ENCODE peak calls at places on chromosomes 6 and 20, in eight cellular contexts. Q is lung, O is fibroblast of pulmonary artery, F is DND-41, P is cardiac muscle cell, W is hepatocyte, I is fibroblast of mammary gland, M is left ventricle myocardium inferior. B is an unnamed sample.

GRCh38 chr20:3510110-3510509 is 39.3 kb downstream of the ATRN start:
- DNase-seq in Q (no peak), O (no peak), F (no peak), P (no peak), W (no peak), I (no peak), M (no peak), B (no peak)

GRCh38 chr20:22449115-22449973 is 135.0 kb downstream of the FOXA2 start:
- DNase-seq in Q (peak), O (no peak), F (no peak), P (no peak), W (no peak), I (no peak), M (no peak), B (peak)

GRCh38 chr20:64080013-64080812 is at the start of gene OPRL1:
- DNase-seq in Q (no peak), O (peak), F (no peak), P (no peak), W (no peak), I (no peak), M (no peak), B (no peak)

GRCh38 chr6:117200067-117200466 is 65.3 kb upstream of the VGLL2 start:
- DNase-seq in Q (no peak), O (no peak), F (no peak), P (peak), W (no peak), I (no peak), M (peak), B (no peak)

GRCh38 chr6:27130668-27131428 is 116.7 kb upstream of the PRSS16 start:
- DNase-seq in Q (no peak), O (no peak), F (no peak), P (no peak), W (no peak), I (no peak), M (no peak), B (no peak)

GRCh38 chr6:166736606-166737005 is 109.6 kb upstream of the RPS6KA2 start:
- DNase-seq in Q (no peak), O (peak), F (no peak), P (no peak), W (peak), I (peak), M (no peak), B (peak)

GRCh38 chr6:16821834-16822264 is 60.6 kb upstream of the ATXN1 start:
- DNase-seq in Q (no peak), O (no peak), F (no peak), P (no peak), W (peak), I (no peak), M (no peak), B (no peak)

GRCh38 chr6:111338843-111339242 is 144.2 kb downstream of the REV3L start:
- DNase-seq in Q (no peak), O (no peak), F (no peak), P (no peak), W (no peak), I (no peak), M (no peak), B (no peak)

GRCh38 chr6:52390361-52390727 is 28.4 kb downstream of the PAQR8 start:
- DNase-seq in Q (no peak), O (peak), F (peak), P (no peak), W (peak), I (peak), M (no peak), B (peak)

GRCh38 chr20:44115181-44115580 is 71.8 kb downstream of the JPH2 start:
- DNase-seq in Q (no peak), O (no peak), F (no peak), P (no peak), W (no peak), I (no peak), M (no peak), B (no peak)

GRCh38 chr6:7048859-7049258 is 58.9 kb upstream of the RREB1 start:
- DNase-seq in Q (no peak), O (no peak), F (no peak), P (no peak), W (no peak), I (no peak), M (no peak), B (no peak)

GRCh38 chr20:48732081-48732829 is 95.5 kb downstream of the PREX1 start:
- DNase-seq in Q (no peak), O (no peak), F (no peak), P (no peak), W (no peak), I (no peak), M (no peak), B (no peak)

GRCh38 chr6:168024951-168025510 is 27.6 kb downstream of the KIF25 start:
- DNase-seq in Q (no peak), O (no peak), F (no peak), P (no peak), W (no peak), I (no peak), M (no peak), B (no peak)

GRCh38 chr6:29376003-29376402 is 912 bp upstream of the OR12D3 start:
- DNase-seq in Q (no peak), O (peak), F (no peak), P (peak), W (peak), I (peak), M (no peak), B (no peak)

GRCh38 chr20:23782366-23782983 is 31.7 kb upstream of the CST1 start:
- DNase-seq in Q (no peak), O (peak), F (peak), P (peak), W (peak), I (peak), M (no peak), B (peak)

GRCh38 chr6:112912351-112913101 is 565.4 kb downstream of the RFPL4B start:
- DNase-seq in Q (no peak), O (peak), F (no peak), P (no peak), W (peak), I (no peak), M (no peak), B (peak)

GRCh38 chr20:43751167-43752050 is 24.6 kb upstream of the GTSF1L start:
- DNase-seq in Q (no peak), O (peak), F (peak), P (no peak), W (no peak), I (peak), M (no peak), B (peak)

GRCh38 chr6:155174576-155175174 is 89.1 kb upstream of the CLDN20 start:
- DNase-seq in Q (peak), O (peak), F (peak), P (peak), W (peak), I (peak), M (no peak), B (peak)

GRCh38 chr6:2476376-2476775 is 231.0 kb upstream of the GMDS start:
- DNase-seq in Q (no peak), O (peak), F (no peak), P (no peak), W (peak), I (peak), M (no peak), B (peak)

GRCh38 chr6:88843040-88843439 is 120.4 kb downstream of the RNGTT start:
- DNase-seq in Q (no peak), O (peak), F (no peak), P (no peak), W (no peak), I (peak), M (no peak), B (peak)

GRCh38 chr20:45366631-45367030 is 3.7 kb downstream of the SYS1 start:
- DNase-seq in Q (no peak), O (no peak), F (no peak), P (no peak), W (no peak), I (no peak), M (no peak), B (no peak)

GRCh38 chr6:35485402-35485877 is 11.4 kb downstream of the TEAD3 start:
- DNase-seq in Q (peak), O (peak), F (no peak), P (peak), W (peak), I (no peak), M (no peak), B (peak)

GRCh38 chr6:43115365-43115764 is 39.3 kb downstream of the PTK7 start:
- DNase-seq in Q (no peak), O (no peak), F (no peak), P (no peak), W (no peak), I (no peak), M (no peak), B (no peak)

GRCh38 chr6:33813246-33813904 is 9.6 kb upstream of the MLN start:
- DNase-seq in Q (no peak), O (no peak), F (no peak), P (no peak), W (no peak), I (no peak), M (no peak), B (no peak)

GRCh38 chr6:72554761-72555221 is 67.1 kb upstream of the KCNQ5 start:
- DNase-seq in Q (no peak), O (peak), F (no peak), P (no peak), W (no peak), I (no peak), M (no peak), B (peak)

GRCh38 chr6:75334266-75335040 is 49.9 kb upstream of the TMEM30A start:
- DNase-seq in Q (no peak), O (peak), F (no peak), P (peak), W (peak), I (peak), M (no peak), B (peak)

GRCh38 chr6:90180526-90180925 is 116.1 kb downstream of the BACH2 start:
- DNase-seq in Q (no peak), O (no peak), F (no peak), P (no peak), W (no peak), I (no peak), M (no peak), B (no peak)
- TF ChIP-seq CTCF in Q (no peak), O (no peak), F (no peak), P (no peak), W (no peak), I (no peak), M (no peak), B (no peak)

GRCh38 chr6:100445512-100445911 is 19.2 kb downstream of the SIM1 start:
- DNase-seq in Q (no peak), O (no peak), F (no peak), P (no peak), W (no peak), I (no peak), M (no peak), B (no peak)

GRCh38 chr6:100447900-100448700 is 16.6 kb downstream of the SIM1 start:
- DNase-seq in Q (no peak), O (no peak), F (no peak), P (no peak), W (no peak), I (no peak), M (no peak), B (no peak)

GRCh38 chr6:100446922-100447899 is 17.5 kb downstream of the SIM1 start:
- DNase-seq in Q (no peak), O (no peak), F (no peak), P (no peak), W (no peak), I (no peak), M (no peak), B (no peak)

GRCh38 chr6:100449239-100449691 is 15.5 kb downstream of the SIM1 start:
- DNase-seq in Q (no peak), O (no peak), F (no peak), P (no peak), W (no peak), I (no peak), M (no peak), B (no peak)

DNA sequence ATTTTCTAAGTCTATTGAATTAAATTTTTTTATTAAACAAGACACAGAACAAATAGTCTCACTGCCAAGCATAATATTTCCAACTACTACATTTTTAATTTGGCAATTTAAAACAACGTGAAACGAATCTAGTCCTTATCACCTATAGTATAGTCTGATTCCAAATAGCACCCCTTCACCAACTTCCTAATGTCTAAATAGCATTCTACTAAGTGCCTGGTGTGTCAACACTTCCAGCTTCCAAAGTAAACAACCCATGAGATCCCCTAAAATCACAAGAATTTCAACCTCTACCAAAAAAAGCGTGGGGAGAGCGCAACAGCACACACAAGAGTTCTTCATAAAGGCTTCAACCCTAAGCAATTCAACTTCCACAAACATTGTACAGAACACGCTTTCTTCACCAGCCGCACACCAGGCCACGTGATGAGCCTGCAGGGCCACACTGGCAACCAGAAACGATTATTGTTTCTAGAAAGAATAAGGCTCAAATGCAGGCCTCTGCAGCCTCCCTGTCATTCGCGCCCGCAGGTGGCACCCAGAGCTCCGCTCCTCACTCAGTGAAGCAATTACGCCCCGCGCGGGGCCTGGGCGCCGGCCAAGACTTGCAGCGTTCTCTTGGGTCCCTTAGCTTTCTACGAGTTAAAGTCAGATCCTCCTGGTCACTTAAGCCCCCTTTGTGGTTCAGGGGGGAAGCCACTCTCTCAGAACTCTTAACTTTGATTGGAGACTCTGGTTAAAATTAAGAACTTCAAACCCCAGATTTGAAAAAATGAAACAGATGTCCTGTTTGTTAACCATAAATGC is 18.4 kb downstream of the SIM1 start:
- DNase-seq in Q (no peak), O (no peak), F (no peak), P (no peak), W (no peak), I (no peak), M (no peak), B (no peak)
- H3K4me3 ChIP-seq in Q (no peak), O (no peak), F (no peak), P (no peak), W (no peak), I (no peak), M (peak), B (no peak)

GRCh38 chr20:52899221-52899620 is 72.9 kb upstream of the TSHZ2 start:
- DNase-seq in Q (no peak), O (no peak), F (no peak), P (no peak), W (no peak), I (no peak), M (no peak), B (no peak)

GRCh38 chr20:52896348-52896747 is 75.8 kb upstream of the TSHZ2 start:
- DNase-seq in Q (no peak), O (no peak), F (no peak), P (no peak), W (no peak), I (peak), M (no peak), B (no peak)

GRCh38 chr20:52893498-52893897 is 78.7 kb upstream of the TSHZ2 start:
- DNase-seq in Q (no peak), O (no peak), F (no peak), P (no peak), W (no peak), I (no peak), M (no peak), B (no peak)

GRCh38 chr20:52892023-52892422 is 80.1 kb upstream of the TSHZ2 start:
- DNase-seq in Q (no peak), O (no peak), F (no peak), P (no peak), W (no peak), I (no peak), M (no peak), B (no peak)

DNA sequence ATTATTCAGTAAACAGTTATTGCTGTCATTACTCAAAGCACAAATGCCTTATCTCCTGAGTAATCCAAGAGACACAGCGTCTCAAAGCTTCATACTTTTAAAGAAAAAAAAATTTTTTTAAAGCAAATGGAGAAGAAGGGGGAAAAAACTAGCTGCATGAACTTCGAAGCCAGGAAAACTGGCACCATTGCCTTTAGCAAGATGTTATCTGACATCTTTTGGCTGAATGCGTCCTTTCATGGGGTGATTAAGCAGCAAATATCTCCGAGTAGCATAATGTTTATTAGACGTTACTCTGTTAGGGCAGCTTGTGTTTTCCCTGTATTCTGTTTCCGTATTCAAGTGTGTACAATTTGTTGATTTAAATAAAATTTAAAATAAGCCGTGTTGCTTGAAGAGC is 76.5 kb upstream of the TSHZ2 start:
- DNase-seq in Q (no peak), O (no peak), F (no peak), P (no peak), W (no peak), I (no peak), M (no peak), B (peak)
- TF ChIP-seq CTCF in Q (no peak), O (no peak), F (no peak), P (no peak), W (no peak), I (no peak), M (no peak), B (no peak)

DNA sequence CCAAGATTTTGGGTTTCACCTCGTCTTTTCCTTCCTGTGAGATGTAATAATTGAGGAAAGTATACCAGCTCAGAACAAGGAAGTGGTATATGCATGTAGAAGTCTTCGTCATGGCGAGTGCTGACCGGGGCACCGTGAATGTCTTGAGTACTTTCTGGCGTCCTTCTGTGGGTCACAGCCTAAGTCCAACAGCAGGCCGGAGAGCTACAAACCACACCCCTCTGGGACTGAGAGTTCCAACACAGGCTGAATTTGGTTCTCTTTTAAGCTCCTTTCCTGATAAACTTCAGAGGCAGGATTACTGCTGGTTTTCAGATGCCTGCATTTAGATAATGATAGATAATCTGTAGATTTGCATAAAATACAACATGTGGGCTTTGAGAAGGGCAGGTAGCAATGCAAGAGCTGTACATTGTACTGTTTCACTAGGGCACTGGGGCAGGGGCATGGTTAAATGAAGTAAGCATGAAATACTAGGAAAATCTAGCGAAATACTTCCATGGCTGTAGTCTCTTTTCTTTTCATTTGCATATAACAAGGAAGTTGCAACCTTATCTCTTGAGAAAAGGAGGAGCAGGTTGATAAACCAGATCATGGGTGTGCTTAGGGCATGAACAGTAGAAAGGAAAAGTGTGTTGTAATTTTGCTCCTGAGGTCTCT is at the start of gene ADTRP:
- DNase-seq in Q (no peak), O (no peak), F (no peak), P (no peak), W (peak), I (no peak), M (no peak), B (no peak)
- H3K4me3 ChIP-seq in Q (no peak), O (no peak), F (no peak), P (no peak), W (no peak), I (no peak), M (no peak), B (no peak)

GRCh38 chr20:30376767-30377658 is 880.5 kb upstream of the DEFB115 start:
- DNase-seq in Q (peak), O (peak), F (peak), P (peak), W (peak), I (peak), M (peak), B (peak)
- TF ChIP-seq CTCF in Q (no peak), O (peak), F (peak), P (peak), W (no peak), I (peak), M (peak), B (peak)

GRCh38 chr6:14276667-14277404 is 159.3 kb downstream of the CD83 start:
- DNase-seq in Q (no peak), O (no peak), F (peak), P (no peak), W (no peak), I (peak), M (no peak), B (peak)
- H3K4me3 ChIP-seq in Q (no peak), O (no peak), F (no peak), P (no peak), W (no peak), I (no peak), M (no peak), B (no peak)

GRCh38 chr6:142138876-142139275 is 6.2 kb downstream of the GJE1 start:
- DNase-seq in Q (no peak), O (no peak), F (no peak), P (no peak), W (no peak), I (no peak), M (no peak), B (no peak)
- TF ChIP-seq CTCF in Q (no peak), O (no peak), F (no peak), P (no peak), W (no peak), I (no peak), M (no peak), B (no peak)

DNA sequence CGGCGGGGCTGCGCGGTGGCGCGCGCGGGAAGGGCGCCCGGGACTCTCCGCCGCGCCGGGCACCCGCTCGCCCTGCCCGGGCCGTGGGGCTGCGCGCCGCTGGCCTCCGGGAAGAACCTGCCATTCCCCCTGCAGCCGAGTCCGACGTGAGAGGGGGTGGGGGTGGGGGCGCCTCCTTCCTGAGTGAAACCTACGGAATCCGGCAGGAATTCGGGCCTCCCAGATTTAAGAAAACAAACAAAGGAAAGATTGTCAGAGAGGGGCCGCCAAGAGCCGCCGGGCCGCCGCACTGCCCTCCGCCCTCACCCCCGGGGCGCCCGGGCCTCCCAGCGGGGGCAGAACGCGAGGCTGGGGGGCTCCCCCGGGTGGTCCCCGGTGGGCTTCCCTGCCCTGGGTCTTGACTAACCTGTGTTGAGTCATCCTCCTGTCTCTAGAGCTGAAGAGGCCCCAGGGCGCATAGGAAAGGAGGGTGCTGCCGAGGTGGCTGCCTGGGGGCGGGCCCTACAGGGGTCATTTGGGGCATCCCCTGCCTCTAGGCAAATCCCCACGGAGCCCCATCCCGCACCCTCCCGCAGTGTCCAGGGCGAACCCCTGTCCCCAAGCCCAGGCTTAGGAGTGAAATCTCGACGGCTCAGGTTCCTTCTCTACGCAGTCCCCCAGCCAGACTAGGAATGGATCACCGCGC is 42.2 kb upstream of the FOXP4 start:
- DNase-seq in Q (no peak), O (peak), F (no peak), P (no peak), W (peak), I (no peak), M (peak), B (peak)
- H3K4me3 ChIP-seq in Q (no peak), O (peak), F (no peak), P (peak), W (peak), I (no peak), M (peak), B (peak)

DNA sequence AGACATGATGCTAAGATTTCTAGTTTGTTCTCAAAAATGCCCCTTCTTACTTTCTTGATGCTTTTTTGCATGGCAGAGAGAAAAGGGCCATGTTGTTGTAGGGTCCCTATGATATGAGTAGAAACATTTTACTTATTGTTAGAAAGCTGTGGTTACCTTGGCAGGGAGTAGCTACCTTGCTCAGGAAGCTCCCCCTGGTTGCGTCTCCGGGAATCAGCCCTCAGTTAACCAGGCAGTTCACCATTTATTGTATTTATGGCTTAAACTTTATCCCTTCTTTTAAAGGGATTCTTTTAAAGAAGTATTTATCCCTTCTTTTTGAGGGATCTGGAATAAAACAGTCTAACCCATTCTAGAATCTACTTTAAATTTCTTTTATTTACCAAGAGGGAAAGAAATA is 113.9 kb upstream of the PROKR2 start:
- DNase-seq in Q (no peak), O (no peak), F (no peak), P (no peak), W (no peak), I (no peak), M (no peak), B (no peak)
- TF ChIP-seq CTCF in Q (no peak), O (no peak), F (no peak), P (no peak), W (no peak), I (no peak), M (no peak), B (no peak)

B was measured in fibroblast of the aortic adventitia.